ENCODE peak calls at places on chromosome 12, in five cellular contexts. O is fibroblast of lung; T is activated CD4-positive, alpha-beta T cell treated with anti-CD3 and anti-CD28 coated beads, Interleukin-2, amount 50 U/mL, for 1 hour; S is amniotic stem cell; G is substantia nigra. D is an unnamed sample.

GRCh38 chr12:509494-509893 is 49.8 kb downstream of the B4GALNT3 start:
- DNase-seq in O (no peak), T (no peak), S (no peak), G (no peak), D (peak; percentile 72)

GRCh38 chr12:93164103-93164880 is 213.4 kb upstream of the NUDT4 start:
- DNase-seq in O (no peak), T (no peak), S (no peak), G (no peak), D (no peak)

GRCh38 chr12:120944645-120945217 is 33.6 kb upstream of the HNF1A start:
- DNase-seq in O (peak; percentile 44), T (peak; percentile 67), S (peak; percentile 9), G (no peak), D (peak; percentile 62)

GRCh38 chr12:111063296-111064026 is 143.1 kb upstream of the MYL2 start:
- DNase-seq in O (no peak), T (no peak), S (no peak), G (no peak), D (no peak)

GRCh38 chr12:26767865-26768264 is 65.1 kb downstream of the ITPR2 start:
- DNase-seq in O (no peak), T (no peak), S (no peak), G (no peak), D (no peak)

GRCh38 chr12:40693503-40693863 is 1.2 kb downstream of the CNTN1 start:
- DNase-seq in O (no peak), T (no peak), S (no peak), G (no peak), D (no peak)

GRCh38 chr12:81797100-81797499 is 38.0 kb upstream of the PPFIA2 start:
- DNase-seq in O (peak; percentile 14), T (no peak), S (no peak), G (no peak), D (no peak)

GRCh38 chr12:4855121-4855924 is 54.4 kb upstream of the KCNA1 start:
- DNase-seq in O (peak; percentile 78), T (peak; percentile 24), S (peak; percentile 75), G (no peak), D (peak; percentile 76)

GRCh38 chr12:27333311-27334009 is 824 bp downstream of the BMAL2 start:
- DNase-seq in O (no peak), T (peak; percentile 3), S (no peak), G (no peak), D (no peak)